ENCODE peak calls at places on chromosomes 1 and 21, in five cellular contexts. B is pancreas, C is HFF-Myc, E is transverse colon, Q is HCT116. I is an unnamed sample.

GRCh38 chr1:42259739-42260064 is 75.3 kb downstream of the FOXJ3 start:
- DNase-seq in C (no peak), Q (no peak), E (no peak), B (no peak), I (no peak)

GRCh38 chr1:14168663-14169062 is 429.8 kb upstream of the KAZN start:
- DNase-seq in B (no peak), C (no peak), Q (no peak), E (no peak), I (no peak)

GRCh38 chr1:65247419-65248359 is 61.7 kb upstream of the DNAJC6 start:
- DNase-seq in Q (no peak), B (no peak), E (no peak), C (peak), I (no peak)

GRCh38 chr1:178774263-178774662 is 49.2 kb downstream of the RALGPS2 start:
- DNase-seq in E (no peak), C (no peak), Q (no peak), B (no peak), I (no peak)

GRCh38 chr1:3597599-3597964 is 13.7 kb downstream of the MEGF6 start:
- DNase-seq in E (no peak), C (no peak), B (no peak), Q (no peak), I (no peak)

GRCh38 chr1:43949663-43950062 is 2.9 kb downstream of the IPO13 start:
- DNase-seq in Q (no peak), C (no peak), E (no peak), B (no peak), I (no peak)

GRCh38 chr1:47688631-47689296 is 250.9 kb downstream of the FOXD2 start:
- DNase-seq in B (peak), C (no peak), Q (no peak), E (no peak), I (no peak)

GRCh38 chr1:220734571-220735326 is 13.4 kb upstream of the MTARC2 start:
- DNase-seq in E (peak), Q (no peak), C (peak), B (no peak), I (no peak)

GRCh38 chr1:56081151-56081550 is 498.2 kb downstream of the PLPP3 start:
- DNase-seq in C (no peak), E (peak), Q (no peak), B (no peak), I (no peak)

GRCh38 chr1:63147783-63148182 is 174.6 kb upstream of the FOXD3 start:
- DNase-seq in Q (no peak), B (no peak), C (no peak), E (no peak), I (no peak)

GRCh38 chr1:229022595-229023350 is 248.1 kb upstream of the RAB4A start:
- DNase-seq in E (no peak), Q (no peak), B (no peak), C (no peak), I (no peak)

GRCh38 chr1:180793451-180793850 is 119.2 kb upstream of the KIAA1614 start:
- DNase-seq in Q (no peak), C (no peak), B (no peak), E (no peak), I (no peak)

GRCh38 chr1:234613128-234613875 is 3.3 kb upstream of the IRF2BP2 start:
- DNase-seq in E (peak), B (no peak), C (no peak), Q (no peak), I (no peak)

GRCh38 chr1:237124856-237125462 is 83.0 kb downstream of the RYR2 start:
- DNase-seq in C (no peak), E (no peak), B (no peak), Q (peak), I (no peak)

GRCh38 chr1:54012862-54013261 is 5.1 kb downstream of the LDLRAD1 start:
- DNase-seq in Q (no peak), C (no peak), E (no peak), B (no peak), I (no peak)

GRCh38 chr1:98121661-98122060 is 200.8 kb upstream of the DPYD start:
- DNase-seq in C (no peak), B (no peak), E (no peak), Q (no peak), I (no peak)

GRCh38 chr1:118960026-118960561 is 28.0 kb downstream of the TBX15 start:
- DNase-seq in E (no peak), B (no peak), C (no peak), Q (no peak), I (no peak)

GRCh38 chr1:71019248-71019647 is 28.4 kb downstream of the PTGER3 start:
- DNase-seq in E (no peak), C (no peak), Q (no peak), B (no peak), I (no peak)

GRCh38 chr1:100461222-100461621 is 76.7 kb upstream of the GPR88 start:
- DNase-seq in C (no peak), B (no peak), Q (no peak), E (no peak), I (no peak)

GRCh38 chr21:39625211-39625895 is 12.6 kb downstream of the B3GALT5 start:
- DNase-seq in Q (no peak), C (no peak), B (no peak), E (no peak), I (no peak)

GRCh38 chr1:80882552-80882951 is 918.2 kb upstream of the ADGRL2 start:
- DNase-seq in C (no peak), E (no peak), Q (no peak), B (no peak), I (no peak)

GRCh38 chr1:44405804-44406743 is 1.0 kb downstream of the RNF220 start:
- DNase-seq in C (no peak), E (no peak), Q (no peak), B (peak), I (no peak)

GRCh38 chr1:234899041-234899787 is 229.4 kb downstream of the TOMM20 start:
- DNase-seq in C (no peak), B (peak), E (no peak), Q (no peak), I (no peak)

GRCh38 chr1:160862151-160863061 is at the start of gene CD244:
- DNase-seq in B (no peak), E (peak), C (no peak), Q (no peak), I (no peak)

GRCh38 chr1:27135920-27136551 is 18.9 kb downstream of the SLC9A1 start:
- DNase-seq in E (no peak), C (no peak), B (no peak), Q (no peak), I (no peak)

GRCh38 chr1:206772228-206773002 is at the start of gene IL10:
- DNase-seq in C (no peak), Q (no peak), B (no peak), E (peak), I (no peak)

GRCh38 chr1:198030682-198031081 is 113.5 kb downstream of the LHX9 start:
- DNase-seq in B (no peak), C (peak), Q (no peak), E (no peak), I (no peak)

GRCh38 chr21:45363921-45364463 is 41.0 kb upstream of the COL18A1 start:
- DNase-seq in C (peak), B (no peak), E (peak), Q (peak), I (peak)

GRCh38 chr1:4087530-4088420 is 187.7 kb upstream of the C1orf174 start:
- DNase-seq in E (no peak), B (no peak), C (no peak), Q (no peak), I (no peak)

GRCh38 chr1:89896105-89896942 is 75.5 kb downstream of the LRRC8D start:
- DNase-seq in Q (no peak), B (no peak), E (no peak), C (no peak), I (no peak)
- TF ChIP-seq CTCF in Q (no peak), B (no peak), E (no peak), C (no peak), I (no peak)

GRCh38 chr21:23160914-23161313 is 2162.7 kb downstream of the NCAM2 start:
- DNase-seq in E (no peak), Q (no peak), B (no peak), C (no peak), I (no peak)

GRCh38 chr21:23152130-23152529 is 2153.9 kb downstream of the NCAM2 start:
- DNase-seq in C (no peak), E (no peak), B (no peak), Q (no peak), I (no peak)

DNA sequence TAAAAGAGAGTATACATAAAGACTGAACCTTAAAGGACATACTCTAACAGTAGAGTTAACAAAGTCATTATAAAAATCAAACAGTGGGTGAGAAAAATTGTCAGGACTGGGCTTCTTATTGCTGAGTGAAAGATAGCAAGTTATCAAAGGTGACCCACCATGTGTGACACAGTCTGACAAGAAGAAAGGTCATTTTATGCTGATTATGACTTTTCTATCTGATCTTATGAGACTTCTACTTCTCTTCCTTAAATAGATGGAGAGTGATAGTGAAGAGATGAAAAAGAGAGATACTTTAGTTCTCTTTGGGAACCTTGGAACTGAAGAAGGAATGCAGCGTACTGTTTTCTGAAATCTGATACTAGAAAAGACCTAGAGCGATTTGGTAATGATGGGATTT is 2157.1 kb downstream of the NCAM2 start:
- DNase-seq in Q (no peak), E (no peak), B (no peak), C (no peak), I (no peak)
- TF ChIP-seq CTCF in Q (no peak), E (no peak), B (no peak), C (no peak), I (no peak)

DNA sequence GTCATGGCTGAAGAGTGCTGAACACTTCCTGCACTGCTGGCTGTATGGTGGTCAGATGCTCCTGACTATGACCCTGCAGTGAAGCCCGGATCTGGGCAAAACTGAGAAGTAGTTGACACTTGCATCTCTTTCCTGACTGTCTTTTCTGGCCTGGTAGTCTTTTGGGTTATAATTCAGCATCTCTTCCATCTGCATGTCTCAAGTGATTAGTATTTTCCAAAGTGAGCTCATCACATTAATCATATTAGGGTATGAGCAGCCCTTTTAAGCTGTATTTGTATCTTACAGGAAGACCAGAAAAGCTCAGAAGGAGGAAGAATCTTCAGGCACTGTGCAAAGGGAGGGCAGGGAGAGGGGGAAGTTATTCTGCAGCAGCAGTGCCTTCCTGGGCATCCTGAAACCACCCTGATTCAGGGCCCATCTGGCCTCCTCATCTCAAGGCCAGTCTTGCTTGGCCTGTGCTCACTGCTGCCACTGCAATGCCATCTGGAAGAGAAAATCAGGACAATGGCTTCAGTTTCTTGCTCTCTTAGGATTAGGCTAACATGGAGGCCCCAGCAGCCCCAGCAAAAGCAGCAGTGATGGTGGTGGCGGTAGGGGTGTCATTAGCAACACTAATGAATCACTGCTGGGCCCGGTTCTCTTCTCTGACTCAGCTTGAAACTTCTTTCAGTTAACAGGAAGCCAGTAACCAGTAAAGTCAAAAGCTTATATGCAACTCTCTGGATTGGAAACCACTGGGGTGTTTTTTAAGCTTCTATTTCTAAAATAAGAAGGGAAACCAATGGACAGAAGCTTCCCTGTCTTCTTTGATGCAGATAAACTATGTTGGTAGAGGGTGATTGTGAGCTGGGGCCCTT is 63.3 kb upstream of the WDR26 start:
- DNase-seq in Q (no peak), B (no peak), E (no peak), C (no peak), I (peak)
- TF ChIP-seq CTCF in Q (no peak), B (no peak), E (no peak), C (no peak), I (peak)

DNA sequence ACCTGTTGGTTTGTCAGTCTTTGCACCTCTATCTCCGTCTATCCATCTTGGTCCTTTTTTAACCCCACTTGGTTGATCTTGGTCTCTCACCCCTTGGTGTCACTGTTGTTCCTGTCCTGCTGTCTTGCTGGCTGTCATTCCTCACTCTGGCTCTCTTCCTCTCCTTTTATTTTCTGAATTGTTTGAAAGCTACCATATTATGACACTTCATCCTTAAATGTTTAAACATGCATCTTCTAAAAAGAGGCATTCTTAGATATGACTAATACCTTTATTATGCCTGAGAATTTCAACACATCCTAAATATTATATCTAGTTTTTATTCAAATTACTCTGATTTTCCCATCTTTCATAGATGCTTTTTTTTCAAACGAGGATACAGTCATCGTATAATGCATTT is 37.0 kb downstream of the BACH1 start:
- DNase-seq in Q (no peak), E (no peak), C (no peak), B (no peak), I (no peak)
- TF ChIP-seq CTCF in Q (no peak), E (no peak), C (no peak), B (no peak), I (no peak)

DNA sequence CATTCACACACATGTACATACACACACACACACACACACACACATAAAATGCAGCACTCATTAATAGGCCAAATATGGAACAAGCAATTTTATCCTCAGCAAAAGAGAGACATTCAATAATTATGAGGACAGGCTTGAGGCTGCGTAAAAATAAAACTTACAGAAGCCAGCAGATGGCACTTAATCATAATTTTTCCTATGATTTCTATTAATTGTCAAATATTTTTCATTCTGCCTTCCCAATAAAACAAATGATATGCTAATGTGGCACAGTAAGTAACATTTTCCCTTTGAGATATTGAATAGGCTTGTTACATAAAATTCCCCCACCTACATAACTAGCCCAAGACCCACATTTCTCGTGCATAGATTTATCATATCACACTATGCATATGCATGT is 55.4 kb upstream of the PTGFRN start:
- DNase-seq in Q (no peak), E (no peak), B (no peak), C (no peak), I (no peak)
- TF ChIP-seq CTCF in Q (peak), E (no peak), B (no peak), C (no peak), I (peak)

I was measured in prostate gland.